ENCODE peak calls at places on chromosomes 7 and 10, in seven cellular contexts. K is CD4-positive, alpha-beta T cell; N is fibroblast of gingiva; P is kidney tubule cell; Q is ACHN; O is left lobe of liver; I is stimulated activated CD8-positive, alpha-beta memory T cell treated with anti-CD3 and anti-CD28 coated beads, Interleukin-4, amount 100 ng/mL, for 48 hours. D is an unnamed sample.

GRCh38 chr7:70384891-70385290 is 747.1 kb upstream of the GALNT17 start:
- DNase-seq in K (no peak), N (no peak), P (peak), Q (peak), O (no peak), I (no peak), D (no peak)

GRCh38 chr10:62803993-62804383 is 532 bp upstream of the ADO start:
- DNase-seq in K (no peak), N (no peak), P (no peak), Q (no peak), O (no peak), I (no peak), D (no peak)

GRCh38 chr10:31549936-31550335 is 230.9 kb downstream of the ZEB1 start:
- DNase-seq in K (no peak), N (peak), P (no peak), Q (no peak), O (no peak), I (no peak), D (no peak)

GRCh38 chr7:143447500-143447899 is 4.2 kb downstream of the TAS2R60 start:
- DNase-seq in K (no peak), N (no peak), P (no peak), Q (no peak), O (no peak), I (no peak), D (no peak)

GRCh38 chr7:137408096-137408495 is 64.6 kb upstream of the PTN start:
- DNase-seq in K (no peak), N (no peak), P (peak), Q (no peak), O (no peak), I (no peak), D (no peak)

GRCh38 chr10:101061814-101062230 is at the start of gene KAZALD1:
- DNase-seq in K (no peak), N (no peak), P (no peak), Q (no peak), O (no peak), I (no peak), D (no peak)

GRCh38 chr10:9900765-9901164 is 1116.9 kb upstream of the CELF2 start:
- DNase-seq in K (no peak), N (no peak), P (no peak), Q (no peak), O (no peak), I (no peak), D (no peak)

GRCh38 chr7:43108255-43109011 is 4.0 kb upstream of the HECW1 start:
- DNase-seq in K (peak), N (peak), P (peak), Q (peak), O (peak), I (peak), D (peak)

GRCh38 chr7:155832581-155832981 is 20.3 kb upstream of the SHH start:
- DNase-seq in K (no peak), N (no peak), P (no peak), Q (no peak), O (no peak), I (no peak), D (no peak)

GRCh38 chr10:60137292-60137992 is 231.1 kb upstream of the CCDC6 start:
- DNase-seq in K (no peak), N (no peak), P (no peak), Q (no peak), O (no peak), I (no peak), D (no peak)

GRCh38 chr10:60845038-60845437 is 66.8 kb downstream of the CDK1 start:
- DNase-seq in K (no peak), N (no peak), P (no peak), Q (no peak), O (no peak), I (no peak), D (no peak)

D was measured in endodermal cell.